ENCODE peak calls at places on chromosomes 6 and 20, in four cellular contexts. One of them, this sample, is unnamed.

GRCh38 chr6:7052441-7052936 is 55.3 kb upstream of the RREB1 start:
- DNase-seq in BE2C: peak; percentile 8
- DNase-seq in Caco-2: peak; percentile 35
- DNase-seq in dorsolateral prefrontal cortex: no peak
- DNase-seq in this sample: peak; percentile 60

GRCh38 chr20:23019403-23019802 is 15.7 kb upstream of the SSTR4 start:
- DNase-seq in dorsolateral prefrontal cortex: peak; percentile 64
- DNase-seq in BE2C: no peak
- DNase-seq in Caco-2: no peak
- DNase-seq in this sample: no peak

GRCh38 chr6:51934098-51934497 is 153.3 kb downstream of the PKHD1 start:
- DNase-seq in BE2C: peak; percentile 14
- DNase-seq in dorsolateral prefrontal cortex: no peak
- DNase-seq in Caco-2: peak; percentile 8
- DNase-seq in this sample: no peak

GRCh38 chr6:3990692-3991491 is 88.0 kb downstream of the FAM217A start:
- DNase-seq in dorsolateral prefrontal cortex: peak; percentile 88
- DNase-seq in BE2C: peak; percentile 89
- DNase-seq in Caco-2: peak; percentile 85
- DNase-seq in this sample: peak; percentile 94

GRCh38 chr6:53390010-53390409 is 41.3 kb upstream of the ELOVL5 start:
- DNase-seq in dorsolateral prefrontal cortex: no peak
- DNase-seq in BE2C: no peak
- DNase-seq in Caco-2: no peak
- DNase-seq in this sample: no peak

GRCh38 chr6:104484626-104485025 is 375.1 kb downstream of the HACE1 start:
- DNase-seq in Caco-2: no peak
- DNase-seq in dorsolateral prefrontal cortex: no peak
- DNase-seq in BE2C: no peak
- DNase-seq in this sample: no peak

GRCh38 chr6:31558631-31559500 is 11.5 kb downstream of the NFKBIL1 start:
- DNase-seq in BE2C: no peak
- DNase-seq in dorsolateral prefrontal cortex: no peak
- DNase-seq in Caco-2: no peak
- DNase-seq in this sample: peak; percentile 58

GRCh38 chr6:31776961-31777666 is at the start of gene VWA7:
- DNase-seq in dorsolateral prefrontal cortex: peak; percentile 58
- DNase-seq in BE2C: peak; percentile 68
- DNase-seq in Caco-2: peak; percentile 69
- DNase-seq in this sample: peak; percentile 85

GRCh38 chr20:62356143-62356947 is 10.8 kb downstream of the LAMA5 start:
- DNase-seq in dorsolateral prefrontal cortex: no peak
- DNase-seq in Caco-2: no peak
- DNase-seq in BE2C: peak; percentile 18
- DNase-seq in this sample: peak; percentile 33
- H3K4me3 ChIP-seq in dorsolateral prefrontal cortex: peak overlapping the region; percentile 19
- H3K4me3 ChIP-seq in Caco-2: no peak overlapping the region
- H3K4me3 ChIP-seq in BE2C: no peak overlapping the region
- H3K4me3 ChIP-seq in this sample: no peak overlapping the region

GRCh38 chr6:75991941-75992340 is 80.5 kb downstream of the IMPG1 start:
- DNase-seq in Caco-2: peak; percentile 15
- DNase-seq in BE2C: no peak
- DNase-seq in dorsolateral prefrontal cortex: no peak
- DNase-seq in this sample: no peak
- TF ChIP-seq CTCF in Caco-2: no peak
- TF ChIP-seq CTCF in BE2C: no peak
- TF ChIP-seq CTCF in dorsolateral prefrontal cortex: no peak
- TF ChIP-seq CTCF in this sample: no peak

DNA sequence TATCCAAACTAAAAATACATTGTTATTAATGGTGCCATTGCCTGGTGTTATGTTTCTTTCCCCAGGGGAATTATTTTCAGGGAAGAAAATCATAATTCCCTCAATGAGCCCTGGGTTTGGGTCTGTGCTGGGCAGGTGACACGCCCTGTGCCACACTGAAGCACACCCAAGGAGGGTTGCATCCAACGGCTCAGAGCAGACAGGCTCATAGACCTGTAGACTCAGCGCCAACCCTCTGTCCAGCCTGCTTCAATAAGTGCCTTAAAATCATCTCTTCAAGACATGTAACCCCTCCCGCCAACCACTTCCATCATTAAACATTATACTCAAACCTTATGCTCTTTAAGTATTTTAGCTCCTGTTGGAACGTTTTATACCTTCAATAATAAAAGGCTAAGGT is 225.3 kb upstream of the CDH4 start:
- DNase-seq in dorsolateral prefrontal cortex: no peak
- DNase-seq in BE2C: no peak
- DNase-seq in Caco-2: no peak
- DNase-seq in this sample: no peak
- H3K4me3 ChIP-seq in dorsolateral prefrontal cortex: no peak overlapping the region
- H3K4me3 ChIP-seq in BE2C: no peak overlapping the region
- H3K4me3 ChIP-seq in Caco-2: no peak overlapping the region
- H3K4me3 ChIP-seq in this sample: no peak overlapping the region

GRCh38 chr20:46758929-46759669 is 49.6 kb downstream of the SLC2A10 start:
- DNase-seq in Caco-2: no peak
- DNase-seq in dorsolateral prefrontal cortex: no peak
- DNase-seq in BE2C: no peak
- DNase-seq in this sample: no peak
- TF ChIP-seq CTCF in Caco-2: no peak
- TF ChIP-seq CTCF in dorsolateral prefrontal cortex: no peak
- TF ChIP-seq CTCF in BE2C: no peak
- TF ChIP-seq CTCF in this sample: no peak

DNA sequence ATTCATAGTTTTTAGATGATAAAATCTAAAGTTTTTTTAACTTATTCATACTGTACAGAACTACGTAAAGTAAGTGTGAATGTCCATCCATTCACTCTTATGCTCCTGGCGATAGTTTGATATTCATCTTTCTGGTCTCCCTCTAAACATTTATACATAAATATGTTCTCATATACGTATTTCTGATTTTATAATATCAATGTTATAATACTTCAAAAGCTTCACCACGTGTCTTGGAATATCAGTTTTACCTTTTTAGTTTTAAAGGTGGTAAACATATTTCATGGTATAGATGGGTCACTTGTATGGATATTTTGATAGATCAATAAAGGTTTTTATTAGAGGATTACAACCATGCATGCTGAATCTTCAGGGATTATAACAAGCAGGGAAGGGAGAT is 10.3 kb upstream of the RHAG start:
- DNase-seq in Caco-2: no peak
- DNase-seq in dorsolateral prefrontal cortex: no peak
- DNase-seq in BE2C: no peak
- DNase-seq in this sample: no peak
- H3K4me3 ChIP-seq in Caco-2: no peak overlapping the region
- H3K4me3 ChIP-seq in dorsolateral prefrontal cortex: no peak overlapping the region
- H3K4me3 ChIP-seq in BE2C: no peak overlapping the region
- H3K4me3 ChIP-seq in this sample: no peak overlapping the region

GRCh38 chr20:24993337-24994185 is 1.0 kb upstream of the APMAP start:
- DNase-seq in Caco-2: no peak
- DNase-seq in BE2C: no peak
- DNase-seq in dorsolateral prefrontal cortex: no peak
- DNase-seq in this sample: peak; percentile 67
- TF ChIP-seq CTCF in Caco-2: peak; percentile 19
- TF ChIP-seq CTCF in BE2C: peak; percentile 37
- TF ChIP-seq CTCF in dorsolateral prefrontal cortex: peak; percentile 61
- TF ChIP-seq CTCF in this sample: peak; percentile 24

GRCh38 chr6:17418281-17419188 is 25.1 kb downstream of the CAP2 start:
- DNase-seq in BE2C: no peak
- DNase-seq in dorsolateral prefrontal cortex: peak; percentile 64
- DNase-seq in Caco-2: no peak
- DNase-seq in this sample: peak; percentile 53
- H3K4me3 ChIP-seq in BE2C: no peak overlapping the region
- H3K4me3 ChIP-seq in dorsolateral prefrontal cortex: no peak overlapping the region
- H3K4me3 ChIP-seq in Caco-2: no peak overlapping the region
- H3K4me3 ChIP-seq in this sample: no peak overlapping the region

DNA sequence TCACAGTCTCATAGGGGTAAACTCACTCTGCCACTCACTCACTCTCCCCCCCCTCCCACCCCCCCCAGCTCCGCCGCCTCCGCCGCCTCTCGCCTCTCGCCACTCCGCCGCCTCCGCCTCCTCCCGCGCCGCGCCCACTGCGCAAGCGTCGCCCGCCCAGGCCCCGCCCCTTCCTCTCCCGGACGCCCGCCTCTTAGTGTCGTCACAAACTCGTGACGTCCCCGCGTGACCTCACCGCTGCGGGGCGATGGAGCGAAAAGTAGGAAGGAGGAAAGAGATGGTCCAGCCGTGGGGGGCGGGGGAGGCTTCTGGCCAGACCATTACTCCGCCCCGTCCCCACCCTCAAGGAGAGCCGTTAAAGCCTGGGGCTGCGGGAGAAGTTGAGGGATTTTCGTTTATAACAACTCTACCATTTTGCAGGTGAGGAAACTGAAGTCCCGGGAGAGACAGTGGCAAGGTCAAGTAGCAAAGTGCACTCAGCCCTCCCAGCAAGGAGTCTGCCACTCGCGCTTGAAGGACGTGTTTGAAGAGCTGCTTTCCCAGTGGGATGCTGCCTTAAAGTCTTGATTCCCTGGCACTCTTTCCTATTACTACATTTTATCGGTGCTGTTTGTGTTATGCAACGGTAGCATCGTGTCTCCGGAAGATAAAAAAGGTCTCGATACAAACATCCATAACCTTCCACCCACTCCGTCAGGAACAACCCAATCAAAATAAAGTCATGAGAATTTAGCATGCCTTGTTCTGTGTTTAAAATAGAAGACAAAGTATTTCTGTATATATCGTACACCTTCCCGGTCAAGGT is at the start of gene ILRUN:
- DNase-seq in Caco-2: peak; percentile 96
- DNase-seq in BE2C: peak; percentile 97
- DNase-seq in dorsolateral prefrontal cortex: peak; percentile 96
- DNase-seq in this sample: peak; percentile 97
- TF ChIP-seq CTCF in Caco-2: no peak
- TF ChIP-seq CTCF in BE2C: no peak
- TF ChIP-seq CTCF in dorsolateral prefrontal cortex: no peak
- TF ChIP-seq CTCF in this sample: no peak

DNA sequence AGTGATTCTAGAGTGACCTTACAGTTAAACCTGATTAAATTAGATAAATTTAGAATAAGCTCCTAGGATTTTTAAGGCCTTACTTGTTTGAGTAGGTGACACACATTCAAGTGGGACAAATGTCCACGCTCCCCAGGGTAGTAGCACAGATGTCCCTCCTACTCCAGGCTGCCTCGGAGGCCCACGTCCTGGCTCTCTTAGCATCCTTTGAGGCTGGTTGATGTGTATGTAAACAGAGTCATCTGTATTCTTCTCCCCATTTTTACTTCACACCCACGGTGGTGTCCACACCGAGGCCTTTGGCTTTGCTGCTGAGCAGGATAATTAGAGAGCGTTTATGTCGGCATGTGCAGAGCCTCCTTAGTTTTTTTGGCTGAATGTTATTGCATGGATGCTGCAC is 15.8 kb downstream of the ENTPD6 start:
- DNase-seq in dorsolateral prefrontal cortex: no peak
- DNase-seq in Caco-2: no peak
- DNase-seq in BE2C: no peak
- DNase-seq in this sample: no peak
- H3K4me3 ChIP-seq in dorsolateral prefrontal cortex: no peak overlapping the region
- H3K4me3 ChIP-seq in Caco-2: no peak overlapping the region
- H3K4me3 ChIP-seq in BE2C: no peak overlapping the region
- H3K4me3 ChIP-seq in this sample: no peak overlapping the region

GRCh38 chr6:135006386-135006914 is 48.2 kb downstream of the HBS1L start:
- DNase-seq in Caco-2: no peak
- DNase-seq in dorsolateral prefrontal cortex: no peak
- DNase-seq in BE2C: no peak
- DNase-seq in this sample: no peak
- TF ChIP-seq CTCF in Caco-2: no peak
- TF ChIP-seq CTCF in dorsolateral prefrontal cortex: no peak
- TF ChIP-seq CTCF in BE2C: no peak
- TF ChIP-seq CTCF in this sample: no peak

This sample was measured in cardiac fibroblast.